ENCODE peak calls at places on chromosomes 13 and 19, in nine cellular contexts. One of them, this sample, is unnamed.

GRCh38 chr13:20127563-20128458 is 33.0 kb downstream of the GJA3 start:
- DNase-seq in C1 segment of cervical spinal cord: peak
- DNase-seq in NCI-H510A treated with DMSO at 0.1 percent for 48 hours: no peak
- DNase-seq in NCI-H1930: peak
- DNase-seq in osteoblast: peak
- DNase-seq in activated gamma-delta T cell treated with anti-CD3 and anti-CD28 coated beads, Interleukin-2, amount 50 U/mL, for 16 hours: no peak
- DNase-seq in Calu3: peak
- DNase-seq in EH: peak
- DNase-seq in HTR-8/SVneo: no peak
- DNase-seq in this sample: peak

GRCh38 chr13:109687559-109688448 is 98.6 kb downstream of the IRS2 start:
- DNase-seq in C1 segment of cervical spinal cord: no peak
- DNase-seq in NCI-H510A treated with DMSO at 0.1 percent for 48 hours: peak
- DNase-seq in NCI-H1930: peak
- DNase-seq in osteoblast: no peak
- DNase-seq in activated gamma-delta T cell treated with anti-CD3 and anti-CD28 coated beads, Interleukin-2, amount 50 U/mL, for 16 hours: no peak
- DNase-seq in Calu3: no peak
- DNase-seq in EH: no peak
- DNase-seq in HTR-8/SVneo: no peak
- DNase-seq in this sample: no peak

GRCh38 chr19:39411006-39411831 is 1.2 kb upstream of the PLEKHG2 start:
- DNase-seq in C1 segment of cervical spinal cord: peak
- DNase-seq in NCI-H510A treated with DMSO at 0.1 percent for 48 hours: no peak
- DNase-seq in NCI-H1930: no peak
- DNase-seq in osteoblast: peak
- DNase-seq in activated gamma-delta T cell treated with anti-CD3 and anti-CD28 coated beads, Interleukin-2, amount 50 U/mL, for 16 hours: no peak
- DNase-seq in Calu3: peak
- DNase-seq in EH: peak
- DNase-seq in HTR-8/SVneo: no peak
- DNase-seq in this sample: no peak

GRCh38 chr19:51980116-51980736 is 6.4 kb downstream of the ZNF350 start:
- DNase-seq in C1 segment of cervical spinal cord: no peak
- DNase-seq in NCI-H510A treated with DMSO at 0.1 percent for 48 hours: no peak
- DNase-seq in NCI-H1930: no peak
- DNase-seq in osteoblast: no peak
- DNase-seq in activated gamma-delta T cell treated with anti-CD3 and anti-CD28 coated beads, Interleukin-2, amount 50 U/mL, for 16 hours: no peak
- DNase-seq in Calu3: no peak
- DNase-seq in EH: no peak
- DNase-seq in HTR-8/SVneo: no peak
- DNase-seq in this sample: no peak

GRCh38 chr19:55418185-55418584 is 10.6 kb upstream of the UBE2S start:
- DNase-seq in C1 segment of cervical spinal cord: no peak
- DNase-seq in NCI-H510A treated with DMSO at 0.1 percent for 48 hours: peak
- DNase-seq in NCI-H1930: peak
- DNase-seq in osteoblast: peak
- DNase-seq in activated gamma-delta T cell treated with anti-CD3 and anti-CD28 coated beads, Interleukin-2, amount 50 U/mL, for 16 hours: peak
- DNase-seq in Calu3: peak
- DNase-seq in EH: peak
- DNase-seq in HTR-8/SVneo: peak
- DNase-seq in this sample: peak

GRCh38 chr13:27969073-27969865 is at the start of gene CDX2:
- DNase-seq in C1 segment of cervical spinal cord: no peak
- DNase-seq in NCI-H510A treated with DMSO at 0.1 percent for 48 hours: peak
- DNase-seq in NCI-H1930: peak
- DNase-seq in osteoblast: peak
- DNase-seq in activated gamma-delta T cell treated with anti-CD3 and anti-CD28 coated beads, Interleukin-2, amount 50 U/mL, for 16 hours: no peak
- DNase-seq in Calu3: no peak
- DNase-seq in EH: no peak
- DNase-seq in HTR-8/SVneo: no peak
- DNase-seq in this sample: no peak

GRCh38 chr19:57338798-57339378 is 12.2 kb upstream of the ZNF304 start:
- DNase-seq in C1 segment of cervical spinal cord: no peak
- DNase-seq in NCI-H510A treated with DMSO at 0.1 percent for 48 hours: no peak
- DNase-seq in NCI-H1930: no peak
- DNase-seq in osteoblast: no peak
- DNase-seq in activated gamma-delta T cell treated with anti-CD3 and anti-CD28 coated beads, Interleukin-2, amount 50 U/mL, for 16 hours: no peak
- DNase-seq in Calu3: no peak
- DNase-seq in EH: peak
- DNase-seq in HTR-8/SVneo: no peak
- DNase-seq in this sample: no peak

GRCh38 chr13:113601166-113602070 is 16.9 kb downstream of the TFDP1 start:
- DNase-seq in C1 segment of cervical spinal cord: no peak
- DNase-seq in NCI-H510A treated with DMSO at 0.1 percent for 48 hours: no peak
- DNase-seq in NCI-H1930: no peak
- DNase-seq in osteoblast: peak
- DNase-seq in activated gamma-delta T cell treated with anti-CD3 and anti-CD28 coated beads, Interleukin-2, amount 50 U/mL, for 16 hours: no peak
- DNase-seq in Calu3: no peak
- DNase-seq in EH: no peak
- DNase-seq in HTR-8/SVneo: no peak
- DNase-seq in this sample: no peak

GRCh38 chr13:76663941-76664340 is 222.3 kb downstream of the KCTD12 start:
- DNase-seq in C1 segment of cervical spinal cord: no peak
- DNase-seq in NCI-H510A treated with DMSO at 0.1 percent for 48 hours: no peak
- DNase-seq in NCI-H1930: no peak
- DNase-seq in osteoblast: peak
- DNase-seq in activated gamma-delta T cell treated with anti-CD3 and anti-CD28 coated beads, Interleukin-2, amount 50 U/mL, for 16 hours: no peak
- DNase-seq in Calu3: no peak
- DNase-seq in EH: no peak
- DNase-seq in HTR-8/SVneo: no peak
- DNase-seq in this sample: no peak

GRCh38 chr13:28659611-28659970 is 661 bp downstream of the POMP start:
- DNase-seq in C1 segment of cervical spinal cord: no peak
- DNase-seq in NCI-H510A treated with DMSO at 0.1 percent for 48 hours: no peak
- DNase-seq in NCI-H1930: no peak
- DNase-seq in osteoblast: peak
- DNase-seq in activated gamma-delta T cell treated with anti-CD3 and anti-CD28 coated beads, Interleukin-2, amount 50 U/mL, for 16 hours: no peak
- DNase-seq in Calu3: no peak
- DNase-seq in EH: peak
- DNase-seq in HTR-8/SVneo: no peak
- DNase-seq in this sample: no peak

GRCh38 chr19:23346696-23347095 is 48.6 kb downstream of the ZNF91 start:
- DNase-seq in C1 segment of cervical spinal cord: no peak
- DNase-seq in NCI-H510A treated with DMSO at 0.1 percent for 48 hours: no peak
- DNase-seq in NCI-H1930: no peak
- DNase-seq in osteoblast: no peak
- DNase-seq in activated gamma-delta T cell treated with anti-CD3 and anti-CD28 coated beads, Interleukin-2, amount 50 U/mL, for 16 hours: no peak
- DNase-seq in Calu3: no peak
- DNase-seq in EH: no peak
- DNase-seq in HTR-8/SVneo: no peak
- DNase-seq in this sample: no peak

GRCh38 chr13:34334984-34335661 is 517.2 kb downstream of the RFC3 start:
- DNase-seq in C1 segment of cervical spinal cord: no peak
- DNase-seq in NCI-H510A treated with DMSO at 0.1 percent for 48 hours: no peak
- DNase-seq in NCI-H1930: no peak
- DNase-seq in osteoblast: no peak
- DNase-seq in activated gamma-delta T cell treated with anti-CD3 and anti-CD28 coated beads, Interleukin-2, amount 50 U/mL, for 16 hours: no peak
- DNase-seq in Calu3: no peak
- DNase-seq in EH: no peak
- DNase-seq in HTR-8/SVneo: no peak
- DNase-seq in this sample: no peak

GRCh38 chr19:46529622-46530451 is 34.2 kb upstream of the PNMA8B start:
- DNase-seq in C1 segment of cervical spinal cord: no peak
- DNase-seq in NCI-H510A treated with DMSO at 0.1 percent for 48 hours: peak
- DNase-seq in NCI-H1930: peak
- DNase-seq in osteoblast: peak
- DNase-seq in activated gamma-delta T cell treated with anti-CD3 and anti-CD28 coated beads, Interleukin-2, amount 50 U/mL, for 16 hours: peak
- DNase-seq in Calu3: peak
- DNase-seq in EH: peak
- DNase-seq in HTR-8/SVneo: peak
- DNase-seq in this sample: peak

GRCh38 chr13:68257111-68257842 is 1027.1 kb upstream of the PCDH9 start:
- DNase-seq in C1 segment of cervical spinal cord: no peak
- DNase-seq in NCI-H510A treated with DMSO at 0.1 percent for 48 hours: no peak
- DNase-seq in NCI-H1930: no peak
- DNase-seq in osteoblast: no peak
- DNase-seq in activated gamma-delta T cell treated with anti-CD3 and anti-CD28 coated beads, Interleukin-2, amount 50 U/mL, for 16 hours: no peak
- DNase-seq in Calu3: no peak
- DNase-seq in EH: no peak
- DNase-seq in HTR-8/SVneo: no peak
- DNase-seq in this sample: no peak

GRCh38 chr13:75312884-75313520 is 169.0 kb downstream of the TBC1D4 start:
- DNase-seq in C1 segment of cervical spinal cord: no peak
- DNase-seq in NCI-H510A treated with DMSO at 0.1 percent for 48 hours: no peak
- DNase-seq in NCI-H1930: no peak
- DNase-seq in osteoblast: no peak
- DNase-seq in activated gamma-delta T cell treated with anti-CD3 and anti-CD28 coated beads, Interleukin-2, amount 50 U/mL, for 16 hours: no peak
- DNase-seq in Calu3: no peak
- DNase-seq in EH: no peak
- DNase-seq in HTR-8/SVneo: no peak
- DNase-seq in this sample: no peak

GRCh38 chr13:94009696-94010095 is 469.8 kb downstream of the DCT start:
- DNase-seq in C1 segment of cervical spinal cord: no peak
- DNase-seq in NCI-H510A treated with DMSO at 0.1 percent for 48 hours: no peak
- DNase-seq in NCI-H1930: no peak
- DNase-seq in osteoblast: peak
- DNase-seq in activated gamma-delta T cell treated with anti-CD3 and anti-CD28 coated beads, Interleukin-2, amount 50 U/mL, for 16 hours: no peak
- DNase-seq in Calu3: no peak
- DNase-seq in EH: peak
- DNase-seq in HTR-8/SVneo: no peak
- DNase-seq in this sample: no peak

GRCh38 chr19:19600793-19601346 is 17.6 kb downstream of the PBX4 start:
- DNase-seq in C1 segment of cervical spinal cord: no peak
- DNase-seq in NCI-H510A treated with DMSO at 0.1 percent for 48 hours: no peak
- DNase-seq in NCI-H1930: no peak
- DNase-seq in osteoblast: no peak
- DNase-seq in activated gamma-delta T cell treated with anti-CD3 and anti-CD28 coated beads, Interleukin-2, amount 50 U/mL, for 16 hours: no peak
- DNase-seq in Calu3: no peak
- DNase-seq in EH: no peak
- DNase-seq in HTR-8/SVneo: no peak
- DNase-seq in this sample: no peak

GRCh38 chr19:45125975-45126493 is 33.1 kb downstream of the PPP1R37 start:
- DNase-seq in C1 segment of cervical spinal cord: no peak
- DNase-seq in NCI-H510A treated with DMSO at 0.1 percent for 48 hours: peak
- DNase-seq in NCI-H1930: peak
- DNase-seq in osteoblast: peak
- DNase-seq in activated gamma-delta T cell treated with anti-CD3 and anti-CD28 coated beads, Interleukin-2, amount 50 U/mL, for 16 hours: peak
- DNase-seq in Calu3: peak
- DNase-seq in EH: peak
- DNase-seq in HTR-8/SVneo: peak
- DNase-seq in this sample: peak

GRCh38 chr19:30167206-30167903 is 204.8 kb upstream of the ZNF536 start:
- DNase-seq in C1 segment of cervical spinal cord: no peak
- DNase-seq in NCI-H510A treated with DMSO at 0.1 percent for 48 hours: no peak
- DNase-seq in NCI-H1930: no peak
- DNase-seq in osteoblast: no peak
- DNase-seq in activated gamma-delta T cell treated with anti-CD3 and anti-CD28 coated beads, Interleukin-2, amount 50 U/mL, for 16 hours: no peak
- DNase-seq in Calu3: no peak
- DNase-seq in EH: no peak
- DNase-seq in HTR-8/SVneo: no peak
- DNase-seq in this sample: no peak

GRCh38 chr13:37403776-37404497 is 194.6 kb downstream of the POSTN start:
- DNase-seq in C1 segment of cervical spinal cord: no peak
- DNase-seq in NCI-H510A treated with DMSO at 0.1 percent for 48 hours: no peak
- DNase-seq in NCI-H1930: no peak
- DNase-seq in osteoblast: no peak
- DNase-seq in activated gamma-delta T cell treated with anti-CD3 and anti-CD28 coated beads, Interleukin-2, amount 50 U/mL, for 16 hours: no peak
- DNase-seq in Calu3: no peak
- DNase-seq in EH: peak
- DNase-seq in HTR-8/SVneo: no peak
- DNase-seq in this sample: no peak

GRCh38 chr19:51552996-51553725 is 17.9 kb upstream of the ZNF175 start:
- DNase-seq in C1 segment of cervical spinal cord: peak
- DNase-seq in NCI-H510A treated with DMSO at 0.1 percent for 48 hours: no peak
- DNase-seq in NCI-H1930: peak
- DNase-seq in osteoblast: peak
- DNase-seq in activated gamma-delta T cell treated with anti-CD3 and anti-CD28 coated beads, Interleukin-2, amount 50 U/mL, for 16 hours: no peak
- DNase-seq in Calu3: peak
- DNase-seq in EH: peak
- DNase-seq in HTR-8/SVneo: peak
- DNase-seq in this sample: no peak

GRCh38 chr13:75452564-75452963 is 29.4 kb downstream of the TBC1D4 start:
- DNase-seq in C1 segment of cervical spinal cord: no peak
- DNase-seq in NCI-H510A treated with DMSO at 0.1 percent for 48 hours: no peak
- DNase-seq in NCI-H1930: no peak
- DNase-seq in osteoblast: no peak
- DNase-seq in activated gamma-delta T cell treated with anti-CD3 and anti-CD28 coated beads, Interleukin-2, amount 50 U/mL, for 16 hours: no peak
- DNase-seq in Calu3: no peak
- DNase-seq in EH: no peak
- DNase-seq in HTR-8/SVneo: no peak
- DNase-seq in this sample: no peak

GRCh38 chr13:83796364-83796763 is 85.9 kb downstream of the SLITRK1 start:
- DNase-seq in C1 segment of cervical spinal cord: no peak
- DNase-seq in NCI-H510A treated with DMSO at 0.1 percent for 48 hours: peak
- DNase-seq in NCI-H1930: no peak
- DNase-seq in osteoblast: no peak
- DNase-seq in activated gamma-delta T cell treated with anti-CD3 and anti-CD28 coated beads, Interleukin-2, amount 50 U/mL, for 16 hours: no peak
- DNase-seq in Calu3: no peak
- DNase-seq in EH: no peak
- DNase-seq in HTR-8/SVneo: no peak
- DNase-seq in this sample: no peak

GRCh38 chr13:61414686-61415664 is 674 bp downstream of the PCDH20 start:
- DNase-seq in C1 segment of cervical spinal cord: no peak
- DNase-seq in NCI-H510A treated with DMSO at 0.1 percent for 48 hours: peak
- DNase-seq in NCI-H1930: peak
- DNase-seq in osteoblast: peak
- DNase-seq in activated gamma-delta T cell treated with anti-CD3 and anti-CD28 coated beads, Interleukin-2, amount 50 U/mL, for 16 hours: no peak
- DNase-seq in Calu3: no peak
- DNase-seq in EH: no peak
- DNase-seq in HTR-8/SVneo: no peak
- DNase-seq in this sample: no peak

GRCh38 chr13:99354371-99354951 is 47.3 kb upstream of the GPR183 start:
- DNase-seq in C1 segment of cervical spinal cord: no peak
- DNase-seq in NCI-H510A treated with DMSO at 0.1 percent for 48 hours: no peak
- DNase-seq in NCI-H1930: no peak
- DNase-seq in osteoblast: no peak
- DNase-seq in activated gamma-delta T cell treated with anti-CD3 and anti-CD28 coated beads, Interleukin-2, amount 50 U/mL, for 16 hours: no peak
- DNase-seq in Calu3: no peak
- DNase-seq in EH: peak
- DNase-seq in HTR-8/SVneo: no peak
- DNase-seq in this sample: no peak

This sample was measured in CD8-positive, alpha-beta memory T cell.